ENCODE peak calls at places on chromosomes 1 and 21, in five cellular contexts. Z is K562; D is tibial artery; C is CD8-positive, alpha-beta memory T cell; Y is testis. W is an unnamed sample. For H3K9me3, the result is how much of the 10 kb centered on the place peaks cover.

GRCh38 chr1:45221716-45222115 is 15.3 kb upstream of the ZSWIM5 start:
- DNase-seq in Z (no peak), D (no peak), C (no peak), Y (no peak), W (peak)

GRCh38 chr1:74586253-74586897 is 74.0 kb upstream of the LRRC53 start:
- DNase-seq in D (no peak), Y (no peak), Z (no peak), C (no peak), W (no peak)

GRCh38 chr1:235865565-235866206 is 1.0 kb downstream of the LYST start:
- DNase-seq in Z (no peak), Y (peak), D (no peak), C (no peak), W (no peak)

GRCh38 chr21:33640697-33641338 is 723 bp downstream of the CRYZL1 start:
- DNase-seq in D (no peak), C (no peak), Z (peak), Y (peak), W (peak)

GRCh38 chr1:42379794-42380616 is 587 bp upstream of the RIMKLA start:
- DNase-seq in Y (peak), D (no peak), C (no peak), Z (peak), W (peak)

GRCh38 chr1:13700521-13701273 is 709 bp downstream of the PRDM2 start:
- DNase-seq in Z (peak), D (peak), Y (peak), C (peak), W (peak)

GRCh38 chr21:19523731-19524130 is 1120.1 kb upstream of the TMPRSS15 start:
- DNase-seq in D (no peak), Y (no peak), Z (no peak), C (no peak), W (no peak)

GRCh38 chr1:40143891-40144575 is 17.2 kb upstream of the RLF start:
- DNase-seq in D (no peak), Z (peak), C (peak), Y (peak), W (peak)

GRCh38 chr1:43799656-43800629 is 92.6 kb downstream of the ST3GAL3 start:
- DNase-seq in Z (peak), Y (no peak), C (no peak), D (no peak), W (no peak)

GRCh38 chr1:23358310-23358709 is 11.3 kb downstream of the ZNF436 start:
- DNase-seq in C (no peak), Y (no peak), D (no peak), Z (no peak), W (no peak)
- H3K9me3 ChIP-seq in C (under half), Y (under half), D (under half), Z (under half), W (under half)

GRCh38 chr1:4310396-4310923 is 343.9 kb upstream of the AJAP1 start:
- DNase-seq in Z (no peak), C (no peak), D (peak), Y (no peak), W (peak)

GRCh38 chr1:4309676-4310320 is 344.6 kb upstream of the AJAP1 start:
- DNase-seq in D (peak), Z (no peak), Y (no peak), C (no peak), W (peak)

GRCh38 chr1:4307468-4307845 is 347.0 kb upstream of the AJAP1 start:
- DNase-seq in C (no peak), Y (no peak), D (peak), Z (no peak), W (no peak)

GRCh38 chr1:4307911-4308545 is 346.4 kb upstream of the AJAP1 start:
- DNase-seq in Z (no peak), C (no peak), Y (no peak), D (peak), W (peak)

DNA sequence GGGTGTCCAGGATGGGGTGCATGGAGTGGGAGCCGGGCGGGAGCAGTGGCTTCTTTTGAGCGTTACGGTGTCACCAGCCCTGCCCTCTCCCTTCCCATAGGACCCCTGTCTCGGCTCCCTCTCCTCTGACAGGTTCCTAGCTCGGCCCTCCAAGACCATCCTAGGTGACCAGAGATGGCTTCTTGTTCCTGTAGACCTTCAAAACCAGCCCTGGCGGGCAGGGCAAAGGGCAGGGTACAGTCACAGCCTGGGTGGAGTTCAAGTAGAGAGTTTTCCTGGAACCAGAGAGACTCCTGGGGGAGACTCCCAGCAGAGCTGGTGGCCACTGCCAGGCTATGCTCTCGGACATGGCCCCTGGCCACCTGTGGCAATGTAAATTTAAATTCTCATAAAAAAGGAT is 345.6 kb upstream of the AJAP1 start:
- DNase-seq in Z (no peak), D (no peak), Y (no peak), C (no peak), W (peak)
- H3K9me3 ChIP-seq in Z (under half), D (under half), Y (under half), C (under half), W (under half)

DNA sequence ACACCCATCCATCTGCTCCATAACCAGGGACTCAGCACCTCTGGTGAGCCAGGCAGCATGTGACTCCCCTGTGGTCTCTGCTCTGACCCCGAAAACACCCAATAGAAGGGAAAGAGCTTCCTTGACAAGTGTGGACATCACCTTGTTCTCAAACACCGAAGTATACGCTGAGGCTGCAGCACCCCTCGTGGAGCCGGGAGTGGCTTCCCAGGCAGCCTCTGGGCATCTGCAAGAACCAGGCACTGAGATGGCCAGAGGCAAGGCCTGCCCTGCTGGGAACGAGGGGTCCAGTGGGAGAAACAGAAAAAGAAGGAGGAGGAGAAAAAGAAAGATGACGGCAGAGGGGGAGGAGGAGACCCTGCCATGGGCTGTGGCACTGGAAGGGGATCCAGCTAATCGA is 18.2 kb upstream of the AJAP1 start:
- DNase-seq in Z (no peak), C (no peak), Y (no peak), D (peak), W (no peak)
- H3K9me3 ChIP-seq in Z (under half), C (under half), Y (under half), D (under half), W (under half)

GRCh38 chr1:49435291-49435690 is 588.5 kb downstream of the AGBL4 start:
- DNase-seq in Y (no peak), Z (no peak), D (no peak), C (no peak), W (no peak)
- H3K9me3 ChIP-seq in Y (under half), Z (under half), D (under half), C (under half), W (half or more)

GRCh38 chr1:183148599-183148998 is 37.5 kb upstream of the LAMC2 start:
- DNase-seq in D (no peak), C (no peak), Y (no peak), Z (no peak), W (no peak)
- H3K9me3 ChIP-seq in D (under half), C (under half), Y (under half), Z (under half), W (under half)

GRCh38 chr1:212328248-212328647 is 43.0 kb downstream of the PPP2R5A start:
- DNase-seq in Z (no peak), Y (no peak), D (no peak), C (no peak), W (no peak)

GRCh38 chr1:212323065-212323464 is 37.9 kb downstream of the PPP2R5A start:
- DNase-seq in C (no peak), Z (no peak), D (no peak), Y (no peak), W (no peak)

GRCh38 chr1:212329104-212329503 is 43.9 kb downstream of the PPP2R5A start:
- DNase-seq in Z (no peak), C (no peak), Y (no peak), D (no peak), W (no peak)

GRCh38 chr1:212326541-212326940 is 41.3 kb downstream of the PPP2R5A start:
- DNase-seq in Z (no peak), C (no peak), Y (no peak), D (no peak), W (no peak)
- H3K9me3 ChIP-seq in Z (under half), C (under half), Y (under half), D (under half), W (under half)

GRCh38 chr1:248361111-248361715 is at the start of gene OR2T4:
- DNase-seq in Y (no peak), D (no peak), C (no peak), Z (no peak), W (no peak)

DNA sequence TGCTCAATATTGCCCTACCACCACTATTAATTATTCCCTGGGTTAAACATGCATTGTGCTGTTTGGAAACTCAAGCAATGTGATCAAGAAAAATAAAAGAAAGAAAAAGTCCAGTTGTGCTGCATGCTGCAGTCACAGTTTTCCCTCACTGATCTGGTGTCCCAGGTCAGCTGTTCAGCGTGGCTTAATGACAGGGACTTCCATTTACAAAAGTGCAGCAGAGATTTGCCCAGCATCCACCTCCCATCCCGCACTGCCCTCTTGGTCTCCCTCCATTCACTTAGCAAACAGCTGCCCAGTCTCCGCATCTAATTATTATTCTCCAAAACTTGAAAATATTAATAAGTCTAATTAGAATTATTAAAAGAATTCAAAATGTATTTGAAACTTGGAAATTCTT is 2.0 kb upstream of the OR2T4 start:
- DNase-seq in Y (no peak), C (no peak), Z (no peak), D (no peak), W (no peak)
- H3K9me3 ChIP-seq in Y (under half), C (under half), Z (under half), D (under half), W (half or more)

GRCh38 chr1:227583354-227583753 is 20.0 kb downstream of the ZNF678 start:
- DNase-seq in D (no peak), C (no peak), Z (no peak), Y (no peak), W (no peak)

GRCh38 chr1:227586733-227587132 is 23.4 kb downstream of the ZNF678 start:
- DNase-seq in Y (no peak), Z (no peak), D (no peak), C (no peak), W (no peak)

DNA sequence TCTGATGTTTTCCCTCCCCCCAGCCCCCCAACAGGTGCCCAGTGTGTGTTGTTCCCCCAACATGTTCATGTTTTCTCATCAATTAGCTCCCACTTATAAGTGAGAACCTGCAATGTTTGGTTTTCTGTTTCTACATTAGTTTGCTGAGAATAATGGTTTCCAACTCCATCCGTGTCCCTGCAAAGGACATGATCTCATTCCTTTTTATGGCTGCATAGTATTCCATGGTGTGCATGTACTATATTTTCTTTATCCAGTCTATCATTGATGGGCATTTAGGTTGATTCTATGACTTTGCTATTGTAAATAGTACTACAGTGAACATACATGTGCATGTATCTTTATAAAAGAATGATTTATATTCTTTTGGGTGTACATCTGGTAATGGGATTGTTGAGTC is 24.6 kb downstream of the ZNF678 start:
- DNase-seq in Y (no peak), Z (no peak), D (no peak), C (no peak), W (no peak)
- H3K9me3 ChIP-seq in Y (under half), Z (under half), D (under half), C (under half), W (half or more)